ENCODE peak calls at places on chromosomes 13 and 19, in ten cellular contexts. M is endothelial cell of umbilical vein; V is stimulated activated CD4-positive, alpha-beta T cell treated with anti-CD3 and anti-CD28 coated beads, Interleukin-15, amount 100 ng/mL, for 1 hour; O is hypothalamus; U is T-helper 17 cell; N is T47D; A is suprapubic skin; C is AG08396; Q is tibial artery; B is Calu3. L is an unnamed sample.

GRCh38 chr19:50204811-50205675 is 1.6 kb downstream of the MYH14 start:
- DNase-seq in M (no peak), V (no peak), O (peak; percentile 63), U (no peak), N (peak; percentile 80), A (no peak), C (no peak), Q (no peak), B (peak; percentile 99), L (no peak)

GRCh38 chr19:46913198-46913851 is 52.5 kb downstream of the ARHGAP35 start:
- DNase-seq in M (peak; percentile 28), V (no peak), O (no peak), U (no peak), N (no peak), A (no peak), C (no peak), Q (no peak), B (no peak), L (no peak)

GRCh38 chr19:55592391-55593090 is 6.8 kb downstream of the FIZ1 start:
- DNase-seq in M (no peak), V (no peak), O (no peak), U (no peak), N (no peak), A (no peak), C (no peak), Q (no peak), B (no peak), L (no peak)

GRCh38 chr19:17579523-17580244 is 24.2 kb downstream of the COLGALT1 start:
- DNase-seq in M (peak; percentile 39), V (no peak), O (no peak), U (no peak), N (peak; percentile 64), A (no peak), C (peak; percentile 84), Q (peak; percentile 51), B (peak; percentile 54), L (peak; percentile 50)

GRCh38 chr13:43127827-43128226 is 104.4 kb downstream of the DNAJC15 start:
- DNase-seq in M (no peak), V (no peak), O (no peak), U (no peak), N (no peak), A (no peak), C (no peak), Q (no peak), B (no peak), L (no peak)

GRCh38 chr19:37983916-37984315 is 76.9 kb downstream of the SIPA1L3 start:
- DNase-seq in M (no peak), V (no peak), O (peak; percentile 62), U (no peak), N (no peak), A (no peak), C (no peak), Q (no peak), B (no peak), L (no peak)

GRCh38 chr19:35159606-35160005 is 5.1 kb downstream of the FXYD5 start:
- DNase-seq in M (no peak), V (no peak), O (no peak), U (no peak), N (no peak), A (no peak), C (no peak), Q (no peak), B (no peak), L (no peak)

GRCh38 chr13:106104281-106104901 is 431.1 kb downstream of the EFNB2 start:
- DNase-seq in M (peak; percentile 83), V (no peak), O (no peak), U (no peak), N (no peak), A (no peak), C (peak; percentile 68), Q (no peak), B (peak; percentile 6), L (peak; percentile 24)

GRCh38 chr13:28654276-28654675 is 4.7 kb upstream of the POMP start:
- DNase-seq in M (no peak), V (no peak), O (no peak), U (no peak), N (no peak), A (no peak), C (no peak), Q (no peak), B (no peak), L (no peak)

GRCh38 chr19:39363909-39364457 is 21.8 kb downstream of the SAMD4B start:
- DNase-seq in M (no peak), V (no peak), O (peak; percentile 82), U (no peak), N (no peak), A (no peak), C (peak; percentile 46), Q (peak; percentile 58), B (no peak), L (peak; percentile 47)

GRCh38 chr19:15562861-15563260 is 52.2 kb upstream of the CYP4F8 start:
- DNase-seq in M (no peak), V (no peak), O (no peak), U (no peak), N (no peak), A (no peak), C (peak; percentile 44), Q (no peak), B (peak; percentile 49), L (peak; percentile 47)

GRCh38 chr13:64347662-64348061 is 2882.5 kb downstream of the PCDH9 start:
- DNase-seq in M (no peak), V (no peak), O (no peak), U (no peak), N (no peak), A (no peak), C (no peak), Q (no peak), B (no peak), L (no peak)

GRCh38 chr19:54684537-54684936 is 21.8 kb downstream of the LILRB4 start:
- DNase-seq in M (no peak), V (no peak), O (no peak), U (no peak), N (peak; percentile 27), A (no peak), C (peak; percentile 8), Q (no peak), B (peak; percentile 37), L (peak; percentile 55)

GRCh38 chr13:20461481-20461859 is 64.2 kb downstream of the CRYL1 start:
- DNase-seq in M (peak; percentile 6), V (no peak), O (no peak), U (no peak), N (no peak), A (no peak), C (peak; percentile 29), Q (no peak), B (no peak), L (peak; percentile 24)

GRCh38 chr13:77898097-77898496 is 20.5 kb downstream of the EDNRB start:
- DNase-seq in M (peak; percentile 91), V (no peak), O (no peak), U (no peak), N (no peak), A (no peak), C (no peak), Q (no peak), B (no peak), L (peak; percentile 86)

GRCh38 chr19:39111593-39112199 is 13.9 kb upstream of the PAK4 start:
- DNase-seq in M (no peak), V (no peak), O (no peak), U (no peak), N (no peak), A (no peak), C (no peak), Q (no peak), B (peak; percentile 63), L (no peak)

GRCh38 chr19:19342086-19343015 is 21.7 kb downstream of the MAU2 start:
- DNase-seq in M (peak; percentile 43), V (no peak), O (peak; percentile 46), U (no peak), N (peak; percentile 78), A (no peak), C (peak; percentile 89), Q (no peak), B (peak; percentile 44), L (peak; percentile 35)

GRCh38 chr13:79404361-79404760 is 1.7 kb downstream of the RBM26 start:
- DNase-seq in M (peak; percentile 36), V (no peak), O (no peak), U (no peak), N (no peak), A (no peak), C (no peak), Q (no peak), B (no peak), L (no peak)

GRCh38 chr13:102769679-102770078 is 3.9 kb downstream of the TEX30 start:
- DNase-seq in M (no peak), V (no peak), O (no peak), U (no peak), N (no peak), A (no peak), C (no peak), Q (no peak), B (no peak), L (no peak)